ENCODE peak calls at places on chromosomes 16 and 17, in four cellular contexts. One of them, this sample, is unnamed.

GRCh38 chr16:68892898-68893297 is 49.6 kb downstream of the TANGO6 start:
- DNase-seq in upper lobe of left lung: no peak
- DNase-seq in transverse colon: no peak
- DNase-seq in stomach: no peak
- DNase-seq in this sample: no peak

GRCh38 chr17:45687594-45687993 is 96.5 kb upstream of the CRHR1 start:
- DNase-seq in transverse colon: no peak
- DNase-seq in stomach: no peak
- DNase-seq in upper lobe of left lung: no peak
- DNase-seq in this sample: no peak

GRCh38 chr16:78892925-78893324 is 707.6 kb downstream of the MAF start:
- DNase-seq in stomach: no peak
- DNase-seq in transverse colon: no peak
- DNase-seq in upper lobe of left lung: no peak
- DNase-seq in this sample: no peak

GRCh38 chr16:20773679-20774078 is 9.9 kb downstream of the ACSM3 start:
- DNase-seq in upper lobe of left lung: no peak
- DNase-seq in stomach: no peak
- DNase-seq in transverse colon: no peak
- DNase-seq in this sample: no peak

GRCh38 chr17:64418506-64419339 is 28.1 kb upstream of the PECAM1 start:
- DNase-seq in stomach: no peak
- DNase-seq in upper lobe of left lung: no peak
- DNase-seq in transverse colon: no peak
- DNase-seq in this sample: peak

GRCh38 chr17:46772013-46772878 is 46.2 kb downstream of the WNT3 start:
- DNase-seq in transverse colon: peak
- DNase-seq in upper lobe of left lung: peak
- DNase-seq in stomach: peak
- DNase-seq in this sample: no peak

GRCh38 chr17:35286120-35286781 is 43.4 kb downstream of the SLFN5 start:
- DNase-seq in upper lobe of left lung: no peak
- DNase-seq in stomach: no peak
- DNase-seq in transverse colon: no peak
- DNase-seq in this sample: no peak

GRCh38 chr16:57732011-57732410 is 3.6 kb upstream of the KATNB1 start:
- DNase-seq in transverse colon: no peak
- DNase-seq in stomach: no peak
- DNase-seq in upper lobe of left lung: no peak
- DNase-seq in this sample: no peak

GRCh38 chr16:29007865-29008593 is 23.2 kb downstream of the LAT start:
- DNase-seq in upper lobe of left lung: no peak
- DNase-seq in transverse colon: no peak
- DNase-seq in stomach: no peak
- DNase-seq in this sample: no peak

GRCh38 chr16:27639588-27640276 is 89.8 kb downstream of the KATNIP start:
- DNase-seq in upper lobe of left lung: no peak
- DNase-seq in stomach: no peak
- DNase-seq in transverse colon: no peak
- DNase-seq in this sample: no peak

GRCh38 chr17:49443862-49444261 is 29.2 kb upstream of the PHB1 start:
- DNase-seq in transverse colon: no peak
- DNase-seq in upper lobe of left lung: no peak
- DNase-seq in stomach: no peak
- DNase-seq in this sample: no peak

GRCh38 chr17:17792551-17793377 is 44.0 kb downstream of the SREBF1 start:
- DNase-seq in stomach: peak
- DNase-seq in transverse colon: no peak
- DNase-seq in upper lobe of left lung: no peak
- DNase-seq in this sample: no peak

GRCh38 chr17:79834575-79835469 is 4.4 kb downstream of the CBX4 start:
- DNase-seq in stomach: no peak
- DNase-seq in transverse colon: no peak
- DNase-seq in upper lobe of left lung: no peak
- DNase-seq in this sample: no peak

GRCh38 chr16:48911700-48912099 is 301.7 kb upstream of the N4BP1 start:
- DNase-seq in transverse colon: no peak
- DNase-seq in upper lobe of left lung: no peak
- DNase-seq in stomach: no peak
- DNase-seq in this sample: no peak

GRCh38 chr17:3770471-3770870 is 30.5 kb downstream of the ITGAE start:
- DNase-seq in stomach: no peak
- DNase-seq in upper lobe of left lung: peak
- DNase-seq in transverse colon: peak
- DNase-seq in this sample: no peak

GRCh38 chr16:67820608-67821259 is 14.0 kb downstream of the TSNAXIP1 start:
- DNase-seq in transverse colon: no peak
- DNase-seq in stomach: no peak
- DNase-seq in upper lobe of left lung: no peak
- DNase-seq in this sample: no peak

GRCh38 chr16:87945351-87946042 is 5.7 kb upstream of the BANP start:
- DNase-seq in upper lobe of left lung: peak
- DNase-seq in transverse colon: peak
- DNase-seq in stomach: peak
- DNase-seq in this sample: peak

GRCh38 chr16:84407588-84408313 is 39.4 kb downstream of the ATP2C2 start:
- DNase-seq in transverse colon: no peak
- DNase-seq in upper lobe of left lung: no peak
- DNase-seq in stomach: no peak
- DNase-seq in this sample: no peak

GRCh38 chr16:81809567-81809966 is 30.5 kb downstream of the PLCG2 start:
- DNase-seq in stomach: no peak
- DNase-seq in transverse colon: no peak
- DNase-seq in upper lobe of left lung: no peak
- DNase-seq in this sample: no peak

GRCh38 chr16:19323596-19323995 is 38.1 kb downstream of the CLEC19A start:
- DNase-seq in upper lobe of left lung: no peak
- DNase-seq in transverse colon: no peak
- DNase-seq in stomach: no peak
- DNase-seq in this sample: no peak

GRCh38 chr17:71237903-71238538 is 882.8 kb upstream of the SOX9 start:
- DNase-seq in upper lobe of left lung: no peak
- DNase-seq in stomach: no peak
- DNase-seq in transverse colon: no peak
- DNase-seq in this sample: no peak

GRCh38 chr16:83023011-83023410 is 396.2 kb downstream of the CDH13 start:
- DNase-seq in stomach: no peak
- DNase-seq in upper lobe of left lung: no peak
- DNase-seq in transverse colon: no peak
- DNase-seq in this sample: no peak

GRCh38 chr17:4152471-4152870 is 9.5 kb downstream of the CYB5D2 start:
- DNase-seq in upper lobe of left lung: no peak
- DNase-seq in stomach: no peak
- DNase-seq in transverse colon: no peak
- DNase-seq in this sample: no peak

GRCh38 chr16:57372372-57373116 is at the start of gene CX3CL1:
- DNase-seq in transverse colon: peak
- DNase-seq in upper lobe of left lung: peak
- DNase-seq in stomach: peak
- DNase-seq in this sample: peak

GRCh38 chr17:38571833-38572274 is 33.9 kb downstream of the SRCIN1 start:
- DNase-seq in upper lobe of left lung: no peak
- DNase-seq in stomach: no peak
- DNase-seq in transverse colon: no peak
- DNase-seq in this sample: no peak

GRCh38 chr17:80005360-80006338 is 30.0 kb downstream of the TBC1D16 start:
- DNase-seq in stomach: peak
- DNase-seq in upper lobe of left lung: no peak
- DNase-seq in transverse colon: peak
- DNase-seq in this sample: no peak

GRCh38 chr17:40432864-40433528 is 10.3 kb upstream of the IGFBP4 start:
- DNase-seq in transverse colon: peak
- DNase-seq in stomach: peak
- DNase-seq in upper lobe of left lung: no peak
- DNase-seq in this sample: peak

DNA sequence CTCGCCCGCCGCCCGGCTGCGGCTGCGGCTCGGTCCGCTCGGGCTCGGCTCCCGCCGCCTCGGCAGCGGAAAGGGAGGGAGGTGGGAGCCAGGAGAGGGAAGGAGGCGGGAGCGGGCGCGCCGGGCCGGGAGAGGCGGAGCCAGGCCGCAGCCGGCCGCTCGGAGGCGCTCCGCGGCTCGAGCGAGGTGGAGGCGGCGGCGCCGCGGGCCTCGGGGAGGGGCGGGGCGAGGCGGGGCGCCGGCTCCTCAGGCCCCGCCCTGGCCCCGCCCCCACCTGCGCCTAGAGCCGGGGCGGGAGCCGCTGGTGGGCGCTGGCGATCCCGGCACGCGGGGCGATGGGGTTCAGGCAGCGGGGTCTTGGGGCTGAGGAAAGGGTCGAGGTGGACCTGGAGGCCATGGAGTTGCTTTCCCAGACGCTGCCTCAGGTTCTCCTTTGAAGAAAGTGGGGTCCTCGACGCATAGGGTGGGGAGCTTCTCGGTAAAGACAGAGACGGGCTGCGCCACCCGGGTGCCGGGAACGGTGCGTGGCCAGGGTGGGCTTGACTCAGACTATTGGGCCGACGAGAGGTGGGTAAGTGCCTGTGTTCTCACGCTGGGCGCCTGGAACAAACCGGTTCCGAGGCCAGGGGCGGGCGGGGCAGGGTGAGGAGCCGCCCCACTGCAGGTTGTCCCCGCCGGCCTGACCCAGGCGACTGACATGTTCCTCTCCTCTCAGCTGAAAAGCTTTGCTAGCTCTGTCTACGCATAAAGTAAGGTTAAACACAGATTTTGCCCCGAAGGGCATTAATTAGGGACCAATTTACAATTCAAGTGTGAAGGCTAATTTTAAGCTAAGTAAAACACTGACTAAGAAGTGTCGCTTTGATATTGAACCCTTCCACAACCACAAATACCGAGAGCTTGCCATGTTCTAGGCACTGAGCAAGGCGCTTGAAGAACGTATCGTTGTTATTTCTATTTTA is at the start of gene CMTM4:
- DNase-seq in stomach: peak
- DNase-seq in upper lobe of left lung: peak
- DNase-seq in transverse colon: peak
- DNase-seq in this sample: peak
- TF ChIP-seq CTCF in stomach: no peak
- TF ChIP-seq CTCF in upper lobe of left lung: peak
- TF ChIP-seq CTCF in transverse colon: no peak
- TF ChIP-seq CTCF in this sample: no peak

GRCh38 chr16:77888786-77889185 is 100.4 kb downstream of the VAT1L start:
- DNase-seq in upper lobe of left lung: no peak
- DNase-seq in transverse colon: no peak
- DNase-seq in stomach: no peak
- DNase-seq in this sample: no peak

GRCh38 chr16:77894054-77894632 is 105.8 kb downstream of the VAT1L start:
- DNase-seq in upper lobe of left lung: no peak
- DNase-seq in stomach: no peak
- DNase-seq in transverse colon: no peak
- DNase-seq in this sample: no peak

GRCh38 chr16:77885596-77886295 is 97.4 kb downstream of the VAT1L start:
- DNase-seq in transverse colon: no peak
- DNase-seq in upper lobe of left lung: no peak
- DNase-seq in stomach: no peak
- DNase-seq in this sample: no peak

DNA sequence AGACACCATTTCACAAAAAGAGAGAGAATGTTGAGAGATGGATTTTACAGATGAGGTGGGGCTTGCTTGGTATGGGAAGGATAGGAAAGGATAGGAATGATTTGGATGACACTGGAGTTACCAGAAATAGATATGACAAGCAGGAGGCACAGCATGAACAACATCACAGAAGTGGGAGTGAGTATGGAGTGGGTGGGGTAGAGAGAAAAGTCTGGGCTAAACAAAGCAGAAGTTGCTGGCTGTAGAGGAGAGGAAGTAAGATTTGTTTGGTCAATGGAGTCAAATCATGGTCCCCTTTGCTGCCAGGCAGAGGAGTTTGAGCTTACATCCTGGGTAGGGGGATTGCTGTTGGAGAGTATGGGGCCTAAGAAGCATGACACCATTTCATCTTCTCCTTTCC is 101.7 kb downstream of the VAT1L start:
- DNase-seq in stomach: no peak
- DNase-seq in transverse colon: no peak
- DNase-seq in upper lobe of left lung: no peak
- DNase-seq in this sample: no peak
- TF ChIP-seq EP300 in stomach: no peak
- TF ChIP-seq EP300 in transverse colon: no peak
- TF ChIP-seq EP300 in upper lobe of left lung: no peak
- TF ChIP-seq EP300 in this sample: no peak

DNA sequence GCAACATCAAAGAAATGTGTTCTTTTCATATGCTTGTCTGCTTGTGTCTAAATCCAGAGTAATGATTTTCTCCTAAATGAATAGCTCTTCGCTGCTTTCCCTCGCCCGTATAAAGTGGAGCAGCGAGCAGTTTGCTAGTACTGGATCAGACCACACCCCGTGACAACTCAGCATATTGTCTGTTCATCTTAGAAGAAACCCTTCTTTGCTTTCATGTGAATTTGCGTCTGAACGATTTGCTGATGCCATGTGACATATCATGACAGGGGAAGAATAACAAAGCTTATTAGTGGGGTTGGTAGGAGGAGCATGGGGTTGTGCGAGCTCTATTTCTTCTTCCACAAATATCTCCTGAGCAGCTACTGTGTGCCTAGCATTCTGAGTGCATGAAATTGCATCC is 44.1 kb upstream of the CACNG4 start:
- DNase-seq in transverse colon: no peak
- DNase-seq in stomach: no peak
- DNase-seq in upper lobe of left lung: no peak
- DNase-seq in this sample: no peak
- TF ChIP-seq POLR2AphosphoS5 in transverse colon: no peak
- TF ChIP-seq POLR2AphosphoS5 in stomach: no peak
- TF ChIP-seq POLR2AphosphoS5 in upper lobe of left lung: no peak
- TF ChIP-seq POLR2AphosphoS5 in this sample: no peak

DNA sequence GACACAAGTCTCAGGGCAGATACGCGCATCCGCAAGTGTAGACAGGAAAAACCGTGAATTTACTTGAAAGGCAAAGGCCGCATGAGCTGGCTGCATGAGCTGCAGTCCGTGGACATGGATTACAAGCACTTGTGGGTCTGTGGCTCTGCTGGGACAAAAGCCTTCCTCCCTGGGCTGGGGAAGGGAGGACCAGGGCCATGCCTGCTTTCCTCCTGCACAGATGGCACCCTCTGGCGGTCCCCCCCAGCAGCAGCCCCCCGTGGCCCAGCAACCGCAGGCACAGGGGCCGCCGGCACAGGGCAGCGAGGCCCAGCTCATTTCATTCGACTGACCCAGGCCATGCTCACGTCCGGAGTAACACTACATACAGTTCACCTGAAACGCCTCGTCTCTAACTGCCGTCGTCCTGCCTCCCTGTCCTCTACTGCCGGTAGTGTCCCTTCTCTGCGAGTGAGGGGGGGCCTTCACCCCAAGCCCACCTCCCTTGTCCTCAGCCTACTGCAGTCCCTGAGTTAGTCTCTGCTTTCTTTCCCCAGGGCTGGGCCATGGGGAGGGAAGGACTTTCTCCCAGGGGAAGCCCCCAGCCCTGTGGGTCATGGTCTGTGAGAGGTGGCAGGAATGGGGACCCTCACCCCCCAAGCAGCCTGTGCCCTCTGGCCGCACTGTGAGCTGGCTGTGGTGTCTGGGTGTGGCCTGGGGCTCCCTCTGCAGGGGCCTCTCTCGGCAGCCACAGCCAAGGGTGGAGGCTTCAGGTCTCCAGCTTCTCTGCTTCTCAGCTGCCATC is 1.7 kb upstream of the MRPL12 start:
- DNase-seq in stomach: no peak
- DNase-seq in transverse colon: no peak
- DNase-seq in upper lobe of left lung: no peak
- DNase-seq in this sample: no peak
- TF ChIP-seq CTCF in stomach: no peak
- TF ChIP-seq CTCF in transverse colon: no peak
- TF ChIP-seq CTCF in upper lobe of left lung: no peak
- TF ChIP-seq CTCF in this sample: no peak

This sample was measured in sigmoid colon.